ENCODE peak calls at places on chromosomes 7 and 10, in five cellular contexts. One of them, this sample, is unnamed.

GRCh38 chr7:30996261-30996660 is 32.5 kb downstream of the GHRHR start:
- DNase-seq in non-pigmented ciliary epithelial cell: no peak
- DNase-seq in left kidney: no peak
- DNase-seq in activated CD8-positive, alpha-beta memory T cell treated with anti-CD3 and anti-CD28 coated beads, Interleukin-2, amount 50 U/mL, for 48 hours: no peak
- DNase-seq in effector CD4-positive, alpha-beta T cell: no peak
- DNase-seq in this sample: no peak

GRCh38 chr10:69123306-69123746 is 652 bp upstream of the VPS26A start:
- DNase-seq in activated CD8-positive, alpha-beta memory T cell treated with anti-CD3 and anti-CD28 coated beads, Interleukin-2, amount 50 U/mL, for 48 hours: no peak
- DNase-seq in effector CD4-positive, alpha-beta T cell: no peak
- DNase-seq in left kidney: peak
- DNase-seq in non-pigmented ciliary epithelial cell: peak
- DNase-seq in this sample: peak

GRCh38 chr7:26490631-26491624 is 199.3 kb downstream of the SNX10 start:
- DNase-seq in activated CD8-positive, alpha-beta memory T cell treated with anti-CD3 and anti-CD28 coated beads, Interleukin-2, amount 50 U/mL, for 48 hours: no peak
- DNase-seq in non-pigmented ciliary epithelial cell: no peak
- DNase-seq in left kidney: no peak
- DNase-seq in effector CD4-positive, alpha-beta T cell: no peak
- DNase-seq in this sample: no peak

GRCh38 chr10:114663631-114664030 is 5.6 kb upstream of the ABLIM1 start:
- DNase-seq in activated CD8-positive, alpha-beta memory T cell treated with anti-CD3 and anti-CD28 coated beads, Interleukin-2, amount 50 U/mL, for 48 hours: no peak
- DNase-seq in non-pigmented ciliary epithelial cell: no peak
- DNase-seq in left kidney: no peak
- DNase-seq in effector CD4-positive, alpha-beta T cell: no peak
- DNase-seq in this sample: no peak

GRCh38 chr10:52451817-52452216 is 137.7 kb downstream of the DKK1 start:
- DNase-seq in left kidney: peak
- DNase-seq in non-pigmented ciliary epithelial cell: no peak
- DNase-seq in effector CD4-positive, alpha-beta T cell: no peak
- DNase-seq in activated CD8-positive, alpha-beta memory T cell treated with anti-CD3 and anti-CD28 coated beads, Interleukin-2, amount 50 U/mL, for 48 hours: no peak
- DNase-seq in this sample: no peak

GRCh38 chr10:70726909-70727495 is 54.7 kb downstream of the ADAMTS14 start:
- DNase-seq in left kidney: no peak
- DNase-seq in effector CD4-positive, alpha-beta T cell: no peak
- DNase-seq in non-pigmented ciliary epithelial cell: no peak
- DNase-seq in activated CD8-positive, alpha-beta memory T cell treated with anti-CD3 and anti-CD28 coated beads, Interleukin-2, amount 50 U/mL, for 48 hours: no peak
- DNase-seq in this sample: no peak

GRCh38 chr7:153103219-153103618 is 343.7 kb downstream of the ACTR3B start:
- DNase-seq in effector CD4-positive, alpha-beta T cell: no peak
- DNase-seq in activated CD8-positive, alpha-beta memory T cell treated with anti-CD3 and anti-CD28 coated beads, Interleukin-2, amount 50 U/mL, for 48 hours: no peak
- DNase-seq in non-pigmented ciliary epithelial cell: no peak
- DNase-seq in left kidney: no peak
- DNase-seq in this sample: no peak

GRCh38 chr7:157951300-157952049 is 614.7 kb downstream of the DNAJB6 start:
- DNase-seq in effector CD4-positive, alpha-beta T cell: no peak
- DNase-seq in non-pigmented ciliary epithelial cell: no peak
- DNase-seq in activated CD8-positive, alpha-beta memory T cell treated with anti-CD3 and anti-CD28 coated beads, Interleukin-2, amount 50 U/mL, for 48 hours: no peak
- DNase-seq in left kidney: no peak
- DNase-seq in this sample: no peak

GRCh38 chr7:97008275-97008917 is 3.0 kb downstream of the DLX6 start:
- DNase-seq in effector CD4-positive, alpha-beta T cell: no peak
- DNase-seq in non-pigmented ciliary epithelial cell: no peak
- DNase-seq in activated CD8-positive, alpha-beta memory T cell treated with anti-CD3 and anti-CD28 coated beads, Interleukin-2, amount 50 U/mL, for 48 hours: no peak
- DNase-seq in left kidney: no peak
- DNase-seq in this sample: no peak

GRCh38 chr7:153628825-153629224 is 423.4 kb upstream of the DPP6 start:
- DNase-seq in non-pigmented ciliary epithelial cell: no peak
- DNase-seq in activated CD8-positive, alpha-beta memory T cell treated with anti-CD3 and anti-CD28 coated beads, Interleukin-2, amount 50 U/mL, for 48 hours: no peak
- DNase-seq in left kidney: peak
- DNase-seq in effector CD4-positive, alpha-beta T cell: no peak
- DNase-seq in this sample: no peak

GRCh38 chr7:84009051-84009450 is 185.5 kb downstream of the SEMA3A start:
- DNase-seq in activated CD8-positive, alpha-beta memory T cell treated with anti-CD3 and anti-CD28 coated beads, Interleukin-2, amount 50 U/mL, for 48 hours: no peak
- DNase-seq in left kidney: no peak
- DNase-seq in effector CD4-positive, alpha-beta T cell: no peak
- DNase-seq in non-pigmented ciliary epithelial cell: no peak
- DNase-seq in this sample: no peak

GRCh38 chr10:43250925-43251663 is 15.8 kb downstream of the RASGEF1A start:
- DNase-seq in activated CD8-positive, alpha-beta memory T cell treated with anti-CD3 and anti-CD28 coated beads, Interleukin-2, amount 50 U/mL, for 48 hours: peak
- DNase-seq in non-pigmented ciliary epithelial cell: no peak
- DNase-seq in left kidney: peak
- DNase-seq in effector CD4-positive, alpha-beta T cell: no peak
- DNase-seq in this sample: no peak

GRCh38 chr10:72954596-72955569 is at the start of gene PLA2G12B:
- DNase-seq in left kidney: peak
- DNase-seq in effector CD4-positive, alpha-beta T cell: no peak
- DNase-seq in non-pigmented ciliary epithelial cell: no peak
- DNase-seq in activated CD8-positive, alpha-beta memory T cell treated with anti-CD3 and anti-CD28 coated beads, Interleukin-2, amount 50 U/mL, for 48 hours: no peak
- DNase-seq in this sample: no peak

GRCh38 chr10:93515963-93516450 is 19.6 kb downstream of the CEP55 start:
- DNase-seq in non-pigmented ciliary epithelial cell: no peak
- DNase-seq in left kidney: no peak
- DNase-seq in activated CD8-positive, alpha-beta memory T cell treated with anti-CD3 and anti-CD28 coated beads, Interleukin-2, amount 50 U/mL, for 48 hours: no peak
- DNase-seq in effector CD4-positive, alpha-beta T cell: no peak
- DNase-seq in this sample: no peak

GRCh38 chr10:61899045-61899444 is 2.5 kb upstream of the ARID5B start:
- DNase-seq in non-pigmented ciliary epithelial cell: no peak
- DNase-seq in effector CD4-positive, alpha-beta T cell: peak
- DNase-seq in activated CD8-positive, alpha-beta memory T cell treated with anti-CD3 and anti-CD28 coated beads, Interleukin-2, amount 50 U/mL, for 48 hours: no peak
- DNase-seq in left kidney: peak
- DNase-seq in this sample: no peak

GRCh38 chr7:1028775-1029636 is 15.3 kb upstream of the GPR146 start:
- DNase-seq in activated CD8-positive, alpha-beta memory T cell treated with anti-CD3 and anti-CD28 coated beads, Interleukin-2, amount 50 U/mL, for 48 hours: peak
- DNase-seq in effector CD4-positive, alpha-beta T cell: peak
- DNase-seq in non-pigmented ciliary epithelial cell: peak
- DNase-seq in left kidney: peak
- DNase-seq in this sample: peak

GRCh38 chr7:85512802-85513201 is 325.9 kb upstream of the SEMA3D start:
- DNase-seq in effector CD4-positive, alpha-beta T cell: no peak
- DNase-seq in activated CD8-positive, alpha-beta memory T cell treated with anti-CD3 and anti-CD28 coated beads, Interleukin-2, amount 50 U/mL, for 48 hours: no peak
- DNase-seq in non-pigmented ciliary epithelial cell: no peak
- DNase-seq in left kidney: no peak
- DNase-seq in this sample: no peak

GRCh38 chr7:102175423-102176170 is 111.1 kb upstream of the SH2B2 start:
- DNase-seq in effector CD4-positive, alpha-beta T cell: no peak
- DNase-seq in left kidney: peak
- DNase-seq in activated CD8-positive, alpha-beta memory T cell treated with anti-CD3 and anti-CD28 coated beads, Interleukin-2, amount 50 U/mL, for 48 hours: no peak
- DNase-seq in non-pigmented ciliary epithelial cell: no peak
- DNase-seq in this sample: no peak

GRCh38 chr10:42970451-42971250 is 106.2 kb upstream of the RET start:
- DNase-seq in left kidney: no peak
- DNase-seq in activated CD8-positive, alpha-beta memory T cell treated with anti-CD3 and anti-CD28 coated beads, Interleukin-2, amount 50 U/mL, for 48 hours: no peak
- DNase-seq in non-pigmented ciliary epithelial cell: no peak
- DNase-seq in effector CD4-positive, alpha-beta T cell: no peak
- DNase-seq in this sample: no peak

GRCh38 chr10:12947741-12948140 is 53.8 kb downstream of the CCDC3 start:
- DNase-seq in left kidney: no peak
- DNase-seq in non-pigmented ciliary epithelial cell: no peak
- DNase-seq in effector CD4-positive, alpha-beta T cell: no peak
- DNase-seq in activated CD8-positive, alpha-beta memory T cell treated with anti-CD3 and anti-CD28 coated beads, Interleukin-2, amount 50 U/mL, for 48 hours: no peak
- DNase-seq in this sample: no peak

GRCh38 chr7:1889556-1890181 is 219.6 kb downstream of the ELFN1 start:
- DNase-seq in non-pigmented ciliary epithelial cell: peak
- DNase-seq in effector CD4-positive, alpha-beta T cell: no peak
- DNase-seq in left kidney: no peak
- DNase-seq in activated CD8-positive, alpha-beta memory T cell treated with anti-CD3 and anti-CD28 coated beads, Interleukin-2, amount 50 U/mL, for 48 hours: no peak
- DNase-seq in this sample: peak

GRCh38 chr7:8724080-8724718 is 290.8 kb downstream of the NXPH1 start:
- DNase-seq in non-pigmented ciliary epithelial cell: no peak
- DNase-seq in effector CD4-positive, alpha-beta T cell: no peak
- DNase-seq in activated CD8-positive, alpha-beta memory T cell treated with anti-CD3 and anti-CD28 coated beads, Interleukin-2, amount 50 U/mL, for 48 hours: no peak
- DNase-seq in left kidney: peak
- DNase-seq in this sample: no peak

GRCh38 chr7:87110778-87111177 is 41.5 kb upstream of the DMTF1 start:
- DNase-seq in left kidney: no peak
- DNase-seq in non-pigmented ciliary epithelial cell: peak
- DNase-seq in effector CD4-positive, alpha-beta T cell: no peak
- DNase-seq in activated CD8-positive, alpha-beta memory T cell treated with anti-CD3 and anti-CD28 coated beads, Interleukin-2, amount 50 U/mL, for 48 hours: no peak
- DNase-seq in this sample: no peak

GRCh38 chr7:80677629-80678028 is 39.2 kb downstream of the CD36 start:
- DNase-seq in effector CD4-positive, alpha-beta T cell: no peak
- DNase-seq in non-pigmented ciliary epithelial cell: no peak
- DNase-seq in left kidney: no peak
- DNase-seq in activated CD8-positive, alpha-beta memory T cell treated with anti-CD3 and anti-CD28 coated beads, Interleukin-2, amount 50 U/mL, for 48 hours: no peak
- DNase-seq in this sample: no peak

GRCh38 chr7:16235743-16236142 is 185.6 kb downstream of the CRPPA start:
- DNase-seq in activated CD8-positive, alpha-beta memory T cell treated with anti-CD3 and anti-CD28 coated beads, Interleukin-2, amount 50 U/mL, for 48 hours: no peak
- DNase-seq in left kidney: no peak
- DNase-seq in effector CD4-positive, alpha-beta T cell: no peak
- DNase-seq in non-pigmented ciliary epithelial cell: no peak
- DNase-seq in this sample: no peak

GRCh38 chr10:21733710-21734109 is 199.7 kb downstream of the MLLT10 start:
- DNase-seq in activated CD8-positive, alpha-beta memory T cell treated with anti-CD3 and anti-CD28 coated beads, Interleukin-2, amount 50 U/mL, for 48 hours: no peak
- DNase-seq in effector CD4-positive, alpha-beta T cell: no peak
- DNase-seq in non-pigmented ciliary epithelial cell: no peak
- DNase-seq in left kidney: no peak
- DNase-seq in this sample: no peak

GRCh38 chr7:105245398-105246099 is 143.2 kb downstream of the SRPK2 start:
- DNase-seq in left kidney: peak
- DNase-seq in effector CD4-positive, alpha-beta T cell: no peak
- DNase-seq in non-pigmented ciliary epithelial cell: no peak
- DNase-seq in activated CD8-positive, alpha-beta memory T cell treated with anti-CD3 and anti-CD28 coated beads, Interleukin-2, amount 50 U/mL, for 48 hours: no peak
- DNase-seq in this sample: no peak

GRCh38 chr10:50216894-50217293 is 34.4 kb downstream of the ASAH2 start:
- DNase-seq in non-pigmented ciliary epithelial cell: no peak
- DNase-seq in left kidney: no peak
- DNase-seq in effector CD4-positive, alpha-beta T cell: no peak
- DNase-seq in activated CD8-positive, alpha-beta memory T cell treated with anti-CD3 and anti-CD28 coated beads, Interleukin-2, amount 50 U/mL, for 48 hours: no peak
- DNase-seq in this sample: no peak

GRCh38 chr10:12348870-12349627 is at the start of gene CAMK1D:
- DNase-seq in activated CD8-positive, alpha-beta memory T cell treated with anti-CD3 and anti-CD28 coated beads, Interleukin-2, amount 50 U/mL, for 48 hours: peak
- DNase-seq in effector CD4-positive, alpha-beta T cell: peak
- DNase-seq in left kidney: peak
- DNase-seq in non-pigmented ciliary epithelial cell: no peak
- DNase-seq in this sample: peak

GRCh38 chr10:34861293-34862004 is 46.4 kb upstream of the PARD3 start:
- DNase-seq in effector CD4-positive, alpha-beta T cell: no peak
- DNase-seq in left kidney: peak
- DNase-seq in activated CD8-positive, alpha-beta memory T cell treated with anti-CD3 and anti-CD28 coated beads, Interleukin-2, amount 50 U/mL, for 48 hours: no peak
- DNase-seq in non-pigmented ciliary epithelial cell: no peak
- DNase-seq in this sample: no peak

GRCh38 chr10:72889391-72889831 is 4.1 kb upstream of the OIT3 start:
- DNase-seq in effector CD4-positive, alpha-beta T cell: no peak
- DNase-seq in non-pigmented ciliary epithelial cell: peak
- DNase-seq in left kidney: no peak
- DNase-seq in activated CD8-positive, alpha-beta memory T cell treated with anti-CD3 and anti-CD28 coated beads, Interleukin-2, amount 50 U/mL, for 48 hours: no peak
- DNase-seq in this sample: peak

GRCh38 chr10:33321516-33321915 is 13.0 kb downstream of the NRP1 start:
- DNase-seq in left kidney: peak
- DNase-seq in effector CD4-positive, alpha-beta T cell: no peak
- DNase-seq in non-pigmented ciliary epithelial cell: no peak
- DNase-seq in activated CD8-positive, alpha-beta memory T cell treated with anti-CD3 and anti-CD28 coated beads, Interleukin-2, amount 50 U/mL, for 48 hours: no peak
- DNase-seq in this sample: no peak

GRCh38 chr7:130486114-130486962 is 5.5 kb upstream of the MEST start:
- DNase-seq in non-pigmented ciliary epithelial cell: no peak
- DNase-seq in left kidney: peak
- DNase-seq in effector CD4-positive, alpha-beta T cell: peak
- DNase-seq in activated CD8-positive, alpha-beta memory T cell treated with anti-CD3 and anti-CD28 coated beads, Interleukin-2, amount 50 U/mL, for 48 hours: peak
- DNase-seq in this sample: no peak

This sample was measured in AG04450.